ENCODE peak calls at places on chromosome 21, in six cellular contexts. A is H1, V is SK-N-SH, K is GM12878, H is HepG2, Q is K562. E is an unnamed sample.

GRCh38 chr21:42677339-42678117 is 24.1 kb downstream of the PDE9A start:
- DNase-seq in V (no peak), K (no peak), A (no peak), H (no peak), Q (peak; percentile 30), E (no peak)

GRCh38 chr21:21286170-21286798 is 288.1 kb downstream of the NCAM2 start:
- DNase-seq in H (no peak), V (no peak), K (no peak), Q (no peak), A (no peak), E (no peak)

GRCh38 chr21:29025328-29025713 is 853 bp downstream of the USP16 start:
- DNase-seq in Q (peak; percentile 52), A (no peak), V (no peak), K (no peak), H (no peak), E (no peak)

GRCh38 chr21:34946385-34947121 is 102.5 kb downstream of the RUNX1 start:
- DNase-seq in K (no peak), H (no peak), V (no peak), Q (no peak), A (no peak), E (no peak)

GRCh38 chr21:36113647-36114428 is 21.0 kb upstream of the CBR3 start:
- DNase-seq in H (peak; percentile 70), Q (no peak), A (no peak), K (no peak), V (no peak), E (peak; percentile 61)

GRCh38 chr21:42737969-42738590 is 84.7 kb downstream of the PDE9A start:
- DNase-seq in K (no peak), Q (no peak), H (peak; percentile 89), A (no peak), V (no peak), E (no peak)

GRCh38 chr21:33443174-33443573 is 36.6 kb downstream of the TMEM50B start:
- DNase-seq in A (no peak), H (no peak), K (no peak), Q (no peak), V (no peak), E (no peak)

GRCh38 chr21:27421654-27422053 is 454.8 kb upstream of the ADAMTS5 start:
- DNase-seq in K (no peak), H (no peak), A (no peak), V (no peak), Q (no peak), E (no peak)

GRCh38 chr21:44401386-44402160 is 48.2 kb downstream of the TRPM2 start:
- DNase-seq in H (no peak), A (no peak), Q (no peak), V (peak; percentile 20), K (no peak), E (no peak)

GRCh38 chr21:36080386-36080785 is 10.6 kb downstream of the CBR1 start:
- DNase-seq in A (no peak), V (no peak), H (no peak), Q (no peak), K (no peak), E (no peak)

GRCh38 chr21:44082648-44083436 is 24.4 kb upstream of the PWP2 start:
- DNase-seq in K (no peak), A (no peak), Q (peak; percentile 45), V (no peak), H (no peak), E (no peak)

GRCh38 chr21:35428489-35428888 is 379.4 kb upstream of the RUNX1 start:
- DNase-seq in A (no peak), K (no peak), H (no peak), V (no peak), Q (no peak), E (no peak)

GRCh38 chr21:33198346-33199135 is 31.2 kb upstream of the IFNAR2 start:
- DNase-seq in Q (no peak), K (no peak), A (no peak), V (no peak), H (no peak), E (no peak)

GRCh38 chr21:28127390-28127789 is 865.3 kb downstream of the LTN1 start:
- DNase-seq in H (no peak), K (no peak), Q (no peak), V (no peak), A (no peak), E (no peak)

GRCh38 chr21:7947422-7947821 is 2574.0 kb upstream of the TPTE start:
- DNase-seq in Q (no peak), V (no peak), A (no peak), K (no peak), H (no peak), E (no peak)

GRCh38 chr21:34835526-34835925 is 166.7 kb downstream of the CLIC6 start:
- DNase-seq in K (no peak), A (no peak), H (peak; percentile 50), Q (no peak), V (no peak), E (no peak)

GRCh38 chr21:34691396-34692032 is 22.7 kb downstream of the CLIC6 start:
- DNase-seq in H (no peak), K (no peak), A (no peak), V (no peak), Q (no peak), E (no peak)

GRCh38 chr21:35390013-35390776 is 341.1 kb upstream of the RUNX1 start:
- DNase-seq in A (no peak), K (no peak), H (no peak), Q (no peak), V (peak; percentile 21), E (no peak)

GRCh38 chr21:36692125-36692843 is 6.6 kb upstream of the SIM2 start:
- DNase-seq in A (peak; percentile 60), Q (no peak), V (no peak), K (no peak), H (no peak), E (no peak)

GRCh38 chr21:36104306-36105300 is 30.3 kb upstream of the CBR3 start:
- DNase-seq in H (no peak), A (peak; percentile 92), Q (peak; percentile 60), K (no peak), V (peak; percentile 33), E (no peak)

GRCh38 chr21:44875341-44875740 is 1.9 kb upstream of the PTTG1IP start:
- DNase-seq in K (no peak), V (no peak), A (no peak), Q (peak; percentile 51), H (no peak), E (peak; percentile 40)

GRCh38 chr21:44793269-44794030 is 8.2 kb downstream of the UBE2G2 start:
- DNase-seq in Q (peak; percentile 84), K (no peak), H (peak; percentile 57), A (peak; percentile 55), V (peak; percentile 86), E (peak; percentile 43)

GRCh38 chr21:42349420-42350075 is 1.2 kb downstream of the TFF2 start:
- DNase-seq in H (no peak), Q (no peak), K (no peak), V (no peak), A (no peak), E (no peak)

GRCh38 chr21:42390193-42390592 is 5.7 kb downstream of the TMPRSS3 start:
- DNase-seq in K (no peak), H (no peak), A (no peak), Q (no peak), V (no peak), E (no peak)

GRCh38 chr21:37393786-37394185 is 27.2 kb downstream of the DYRK1A start:
- DNase-seq in A (no peak), H (no peak), K (no peak), V (no peak), Q (no peak), E (no peak)

GRCh38 chr21:35475768-35476167 is 426.7 kb upstream of the RUNX1 start:
- DNase-seq in V (no peak), Q (peak; percentile 62), A (no peak), K (no peak), H (no peak), E (no peak)

GRCh38 chr21:36005018-36005417 is 55.3 kb downstream of the SETD4 start:
- DNase-seq in K (no peak), V (no peak), A (no peak), H (no peak), Q (peak; percentile 42), E (peak; percentile 5)

GRCh38 chr21:36847189-36847588 is 119.3 kb downstream of the HLCS start:
- DNase-seq in A (no peak), H (peak; percentile 59), V (no peak), K (no peak), Q (no peak), E (peak; percentile 62)

GRCh38 chr21:15224346-15225086 is 159.7 kb upstream of the NRIP1 start:
- DNase-seq in K (no peak), V (no peak), Q (no peak), A (no peak), H (no peak), E (peak; percentile 89)

GRCh38 chr21:30408782-30409494 is 13.1 kb downstream of the KRTAP13-1 start:
- DNase-seq in Q (peak; percentile 43), V (peak; percentile 49), H (peak; percentile 14), A (peak; percentile 74), K (no peak), E (peak; percentile 72)
- TF ChIP-seq CHD2 in Q (no peak), V (no peak), H (no peak), A (no peak), K (no peak), E (no peak)

GRCh38 chr21:46188226-46189212 is 4.3 kb upstream of the SPATC1L start:
- DNase-seq in A (no peak), H (peak; percentile 55), K (no peak), Q (peak; percentile 92), V (peak; percentile 72), E (peak; percentile 49)
- TF ChIP-seq CHD2 in A (no peak), H (no peak), K (no peak), Q (no peak), V (no peak), E (no peak)

DNA sequence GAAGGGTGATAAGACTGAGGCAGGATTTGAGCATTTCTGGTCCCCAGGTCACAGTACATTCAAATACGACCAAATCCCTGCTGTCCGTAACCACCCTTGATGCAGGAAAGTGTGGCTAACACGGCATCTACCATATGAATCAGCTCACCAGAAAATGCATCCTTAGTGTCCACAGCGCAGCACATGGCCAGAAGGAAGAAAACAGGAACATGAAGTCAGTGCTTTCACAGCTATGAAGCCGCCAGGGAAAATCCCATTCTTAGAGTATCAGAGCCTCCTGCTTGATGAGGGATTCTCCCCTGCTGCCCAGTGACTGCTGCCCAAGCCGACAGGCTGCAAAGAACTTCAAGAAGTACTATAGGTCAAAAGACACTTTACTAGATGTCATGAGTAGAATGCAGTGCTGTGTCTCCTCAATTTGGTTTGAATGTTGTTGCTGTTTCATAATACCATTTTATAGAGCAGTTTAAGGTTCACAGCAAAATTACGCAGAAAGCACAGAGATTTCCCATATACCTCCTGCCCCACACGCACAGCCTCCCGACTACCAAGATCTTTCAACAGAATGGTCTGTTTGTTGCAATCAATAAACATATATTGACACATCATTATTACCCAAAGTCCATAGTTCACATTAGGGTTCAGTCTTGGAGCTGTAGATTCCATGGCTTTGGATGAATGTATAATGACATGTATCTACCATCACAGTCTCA is 14.5 kb downstream of the TIAM1 start:
- DNase-seq in K (no peak), V (no peak), H (no peak), A (no peak), Q (no peak), E (no peak)
- TF ChIP-seq CHD2 in K (no peak), V (no peak), H (no peak), A (no peak), Q (no peak), E (no peak)

GRCh38 chr21:25733859-25734653 is 648 bp downstream of the ATP5PF start:
- DNase-seq in H (peak; percentile 62), A (no peak), V (peak; percentile 24), Q (peak; percentile 65), K (no peak), E (no peak)
- TF ChIP-seq CHD2 in H (no peak), A (no peak), V (no peak), Q (no peak), K (no peak), E (no peak)